ENCODE peak calls at places on chromosomes 4 and X, in five cellular contexts. U is brain microvascular endothelial cell, S is suprapubic skin, F is fibroblast of the aortic adventitia, I is neural crest cell. T is an unnamed sample.

GRCh38 chr4:176205299-176205698 is 9.9 kb upstream of the SPATA4 start:
- DNase-seq in U (no peak), S (no peak), F (no peak), I (no peak), T (no peak)

GRCh38 chr4:180925800-180926199 is 1317.4 kb upstream of the TENM3 start:
- DNase-seq in U (no peak), S (no peak), F (peak), I (no peak), T (no peak)

GRCh38 chr4:87811977-87812376 is 12.6 kb downstream of the IBSP start:
- DNase-seq in U (no peak), S (no peak), F (no peak), I (no peak), T (no peak)

GRCh38 chr4:131509521-131509920 is 1639.6 kb upstream of the PCDH10 start:
- DNase-seq in U (no peak), S (no peak), F (peak), I (no peak), T (no peak)

GRCh38 chr4:10589308-10589707 is 95.3 kb downstream of the CLNK start:
- DNase-seq in U (peak), S (no peak), F (no peak), I (no peak), T (no peak)

GRCh38 chrX:46920235-46920634 is 8.0 kb downstream of the JADE3 start:
- DNase-seq in U (no peak), S (no peak), F (no peak), I (no peak), T (no peak)

GRCh38 chr4:83267121-83267834 is 17.3 kb downstream of the COQ2 start:
- DNase-seq in U (peak), S (no peak), F (peak), I (no peak), T (no peak)

GRCh38 chrX:110032534-110033161 is 29.7 kb downstream of the TMEM164 start:
- DNase-seq in U (no peak), S (no peak), F (no peak), I (no peak), T (no peak)

GRCh38 chr4:158938462-158939044 is 164.3 kb upstream of the RAPGEF2 start:
- DNase-seq in U (no peak), S (no peak), F (no peak), I (no peak), T (no peak)

GRCh38 chr4:108360857-108361820 is 192.4 kb upstream of the LEF1 start:
- DNase-seq in U (peak), S (no peak), F (peak), I (no peak), T (no peak)

GRCh38 chr4:8502371-8502770 is 61.8 kb downstream of the TRMT44 start:
- DNase-seq in U (no peak), S (no peak), F (no peak), I (no peak), T (no peak)

GRCh38 chrX:9033989-9034388 is at the start of gene FAM9B:
- DNase-seq in U (no peak), S (no peak), F (no peak), I (no peak), T (no peak)

GRCh38 chr4:40202474-40202873 is 5.6 kb downstream of the RHOH start:
- DNase-seq in U (no peak), S (no peak), F (no peak), I (no peak), T (no peak)

GRCh38 chr4:54493862-54494261 is 163.9 kb upstream of the KIT start:
- DNase-seq in U (no peak), S (no peak), F (no peak), I (no peak), T (no peak)

GRCh38 chr4:159015862-159016261 is 87.0 kb upstream of the RAPGEF2 start:
- DNase-seq in U (no peak), S (no peak), F (peak), I (no peak), T (no peak)

GRCh38 chr4:8303485-8304281 is 34.1 kb downstream of the HTRA3 start:
- DNase-seq in U (peak), S (no peak), F (peak), I (no peak), T (no peak)

GRCh38 chr4:76459291-76459723 is 24.3 kb downstream of the SHROOM3 start:
- DNase-seq in U (peak), S (no peak), F (peak), I (peak), T (no peak)

DNA sequence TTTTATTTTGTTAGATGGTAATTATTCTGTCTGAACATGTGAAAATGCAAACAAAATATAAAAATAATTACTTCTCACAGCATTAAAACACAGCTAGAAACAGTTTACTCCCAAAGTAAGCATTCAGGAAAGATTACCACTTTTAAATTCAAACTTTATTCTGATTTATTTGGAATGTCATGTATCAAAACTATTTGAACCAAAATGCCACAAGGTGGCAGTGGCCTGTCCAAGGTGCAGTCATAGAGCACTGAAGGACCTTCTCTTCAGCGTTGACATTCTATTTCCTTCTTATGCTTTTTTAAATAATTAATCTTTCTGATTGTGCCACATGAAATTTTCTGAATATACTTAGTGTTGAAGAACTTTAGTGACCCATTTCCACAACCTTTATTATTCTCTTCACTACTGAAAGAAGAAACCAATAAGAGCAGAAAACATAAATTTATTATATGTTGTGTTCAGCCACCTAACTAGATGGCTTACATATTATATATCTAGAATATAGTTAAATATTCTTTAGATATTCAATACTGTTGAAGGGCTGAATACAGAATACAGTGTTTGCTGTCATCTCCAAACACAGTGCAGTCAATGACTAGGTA is 283.6 kb downstream of the CFAP299 start:
- DNase-seq in U (no peak), S (no peak), F (peak), I (no peak), T (no peak)
- TF ChIP-seq CTCF in U (peak), S (no peak), F (peak), I (peak), T (peak)

GRCh38 chr4:188905248-188905647 is 766.0 kb downstream of the TRIML1 start:
- DNase-seq in U (no peak), S (no peak), F (no peak), I (no peak), T (no peak)
- TF ChIP-seq CTCF in U (no peak), S (no peak), F (no peak), I (no peak), T (no peak)

DNA sequence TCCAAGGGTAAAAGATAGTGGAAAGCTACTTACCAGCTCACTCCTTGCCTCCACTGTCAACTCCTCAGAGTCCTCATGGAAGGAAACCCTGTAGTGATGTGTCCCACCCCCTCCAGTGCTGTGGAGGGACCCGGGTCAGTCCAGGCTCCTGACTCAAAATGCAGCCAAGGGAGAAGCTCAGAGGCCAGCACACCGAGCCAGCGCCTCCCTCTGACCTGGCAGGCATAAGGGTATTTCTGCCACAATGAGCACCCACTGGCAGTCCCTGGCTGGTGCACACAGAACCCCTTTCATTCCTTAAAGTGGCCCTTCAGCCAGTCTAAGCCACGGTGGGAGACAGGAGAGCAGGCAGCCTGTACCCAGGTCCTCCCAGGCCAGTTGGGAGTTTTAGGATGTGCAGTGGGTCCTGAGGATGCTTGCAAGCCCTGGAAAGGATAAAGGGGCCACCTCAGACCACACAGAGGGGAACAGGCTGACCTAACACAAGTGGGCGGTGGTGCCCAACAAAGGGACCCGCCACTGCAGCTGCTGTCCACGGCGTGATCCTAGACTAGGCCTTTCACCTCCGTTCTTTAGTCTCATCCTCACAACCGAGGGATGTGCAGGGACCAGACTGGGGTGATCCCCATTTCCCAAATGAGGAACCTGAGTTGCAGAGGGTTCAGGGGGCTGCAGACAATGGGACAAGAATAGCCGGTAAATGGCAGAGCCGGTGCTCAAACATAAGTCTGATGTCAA is 5.7 kb downstream of the JAKMIP1 start:
- DNase-seq in U (no peak), S (no peak), F (no peak), I (no peak), T (peak)
- TF ChIP-seq CTCF in U (no peak), S (no peak), F (no peak), I (no peak), T (no peak)

DNA sequence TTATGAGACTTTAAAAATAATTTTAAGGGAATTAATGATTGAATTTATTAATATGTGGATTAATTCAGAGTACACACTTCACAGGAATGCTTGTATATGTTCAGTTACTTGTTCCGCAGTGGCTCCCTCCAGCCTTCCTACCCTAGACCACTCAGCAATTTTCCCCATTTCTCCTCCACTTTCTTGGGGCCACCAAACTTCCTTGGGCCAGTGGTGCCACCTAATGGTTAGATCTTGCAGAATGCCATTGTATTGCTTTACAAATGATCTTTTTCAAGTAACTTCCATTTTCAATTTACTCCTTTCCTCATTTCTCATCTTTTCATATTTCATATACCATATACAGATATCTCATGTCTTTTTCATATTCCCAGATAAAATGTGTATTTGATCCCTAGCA is 3.6 kb upstream of the RNF175 start:
- DNase-seq in U (no peak), S (no peak), F (no peak), I (no peak), T (no peak)
- TF ChIP-seq CTCF in U (peak), S (no peak), F (peak), I (peak), T (peak)

GRCh38 chrX:118183606-118184005 is 67.0 kb upstream of the KLHL13 start:
- DNase-seq in U (no peak), S (no peak), F (no peak), I (no peak), T (no peak)
- TF ChIP-seq CTCF in U (no peak), S (no peak), F (no peak), I (peak), T (no peak)

DNA sequence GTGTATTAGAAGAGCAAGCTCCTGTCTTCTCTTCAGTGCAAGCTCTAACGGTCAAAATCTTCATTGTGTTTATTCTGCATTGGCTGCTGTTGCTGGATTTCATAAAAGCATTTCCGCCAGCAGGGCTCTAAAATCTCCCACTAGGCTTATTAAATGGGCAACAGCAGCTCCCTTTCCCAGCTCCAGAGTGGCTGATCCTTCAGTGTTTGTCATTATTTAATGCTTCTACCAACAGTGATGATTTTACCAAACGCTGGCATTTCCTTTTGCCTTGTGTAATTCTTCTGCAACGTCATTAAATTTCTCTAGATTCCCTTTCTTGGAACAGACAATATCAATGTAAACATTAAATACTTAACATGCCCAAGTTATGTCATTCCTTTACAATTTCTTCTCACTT is 20.1 kb downstream of the SLC7A11 start:
- DNase-seq in U (peak), S (no peak), F (peak), I (no peak), T (no peak)
- TF ChIP-seq CTCF in U (peak), S (no peak), F (peak), I (no peak), T (peak)

GRCh38 chr4:113761682-113762060 is at the start of gene CAMK2D:
- DNase-seq in U (peak), S (peak), F (peak), I (peak), T (peak)

GRCh38 chr4:113762851-113763172 is 1.3 kb upstream of the CAMK2D start:
- DNase-seq in U (no peak), S (no peak), F (no peak), I (no peak), T (no peak)

GRCh38 chr4:113760852-113761681 is 471 bp downstream of the CAMK2D start:
- DNase-seq in U (peak), S (peak), F (peak), I (peak), T (peak)

GRCh38 chr4:113760094-113760851 is 1.3 kb downstream of the CAMK2D start:
- DNase-seq in U (peak), S (no peak), F (peak), I (peak), T (no peak)

GRCh38 chr4:113762061-113762850 is 718 bp upstream of the CAMK2D start:
- DNase-seq in U (peak), S (peak), F (peak), I (peak), T (peak)
- TF ChIP-seq CTCF in U (no peak), S (no peak), F (peak), I (no peak), T (no peak)

GRCh38 chrX:108297290-108297689 is 140.9 kb downstream of the COL4A6 start:
- DNase-seq in U (no peak), S (no peak), F (no peak), I (no peak), T (no peak)

GRCh38 chrX:108292053-108292452 is 146.2 kb downstream of the COL4A6 start:
- DNase-seq in U (no peak), S (no peak), F (no peak), I (no peak), T (no peak)
- TF ChIP-seq CTCF in U (no peak), S (no peak), F (no peak), I (no peak), T (no peak)

GRCh38 chr4:100736651-100737450 is 219.0 kb upstream of the EMCN start:
- DNase-seq in U (peak), S (no peak), F (peak), I (no peak), T (no peak)

GRCh38 chr4:100746141-100746540 is 228.3 kb upstream of the EMCN start:
- DNase-seq in U (no peak), S (no peak), F (no peak), I (no peak), T (peak)

GRCh38 chr4:100738388-100739165 is 220.8 kb upstream of the EMCN start:
- DNase-seq in U (peak), S (no peak), F (peak), I (no peak), T (no peak)

GRCh38 chr4:100742045-100742444 is 224.2 kb upstream of the EMCN start:
- DNase-seq in U (peak), S (no peak), F (peak), I (no peak), T (no peak)
- TF ChIP-seq CTCF in U (peak), S (no peak), F (peak), I (peak), T (peak)

GRCh38 chr4:81504685-81505598 is 33.2 kb upstream of the RASGEF1B start:
- DNase-seq in U (no peak), S (peak), F (no peak), I (no peak), T (no peak)
- TF ChIP-seq CTCF in U (no peak), S (no peak), F (no peak), I (no peak), T (no peak)

T was measured in osteocyte.